ENCODE peak calls at places on chromosomes 13 and 19, in nine cellular contexts. I, V, E, N, F, J, T, L and X are unnamed samples.

GRCh38 chr19:24140099-24140498 is 53.1 kb downstream of the ZNF254 start:
- DNase-seq in I (no peak), V (no peak), E (no peak), N (no peak), F (no peak), J (no peak), T (no peak), L (no peak), X (no peak)

GRCh38 chr13:50611117-50611781 is 232.2 kb downstream of the DLEU7 start:
- DNase-seq in I (no peak), V (no peak), E (no peak), N (no peak), F (no peak), J (no peak), T (no peak), L (no peak), X (no peak)

GRCh38 chr19:31530781-31531180 is 181.5 kb upstream of the TSHZ3 start:
- DNase-seq in I (no peak), V (no peak), E (no peak), N (no peak), F (no peak), J (no peak), T (no peak), L (no peak), X (no peak)

GRCh38 chr13:61664821-61665705 is 249.4 kb upstream of the PCDH20 start:
- DNase-seq in I (no peak), V (no peak), E (peak; percentile 25), N (no peak), F (no peak), J (no peak), T (no peak), L (no peak), X (no peak)

GRCh38 chr13:79709526-79709925 is 228.6 kb downstream of the NDFIP2 start:
- DNase-seq in I (no peak), V (no peak), E (no peak), N (no peak), F (no peak), J (no peak), T (no peak), L (no peak), X (no peak)

GRCh38 chr19:4754248-4754647 is 30.6 kb upstream of the DPP9 start:
- DNase-seq in I (no peak), V (no peak), E (no peak), N (no peak), F (no peak), J (no peak), T (no peak), L (no peak), X (no peak)

GRCh38 chr13:80047406-80047805 is 293.5 kb downstream of the SPRY2 start:
- DNase-seq in I (no peak), V (no peak), E (no peak), N (no peak), F (no peak), J (no peak), T (no peak), L (no peak), X (no peak)

GRCh38 chr13:75236774-75237173 is 245.2 kb downstream of the TBC1D4 start:
- DNase-seq in I (no peak), V (no peak), E (no peak), N (no peak), F (no peak), J (no peak), T (no peak), L (no peak), X (no peak)

GRCh38 chr13:25874907-25875306 is 176.9 kb downstream of the SHISA2 start:
- DNase-seq in I (peak; percentile 66), V (peak; percentile 26), E (no peak), N (peak; percentile 26), F (peak; percentile 14), J (no peak), T (no peak), L (peak; percentile 66), X (no peak)

GRCh38 chr13:44396963-44397580 is 23.4 kb downstream of the SERP2 start:
- DNase-seq in I (no peak), V (no peak), E (no peak), N (no peak), F (no peak), J (no peak), T (no peak), L (no peak), X (no peak)

GRCh38 chr13:20058476-20058875 is 99.9 kb downstream of the ZMYM2 start:
- DNase-seq in I (no peak), V (no peak), E (no peak), N (no peak), F (no peak), J (no peak), T (no peak), L (no peak), X (no peak)

GRCh38 chr19:28009696-28010095 is 1203.3 kb downstream of the UQCRFS1 start:
- DNase-seq in I (no peak), V (no peak), E (no peak), N (no peak), F (no peak), J (no peak), T (no peak), L (no peak), X (no peak)

GRCh38 chr19:800360-801029 is 3.2 kb downstream of the PTBP1 start:
- DNase-seq in I (no peak), V (no peak), E (peak; percentile 82), N (peak; percentile 61), F (no peak), J (no peak), T (no peak), L (no peak), X (no peak)

GRCh38 chr13:22114630-22115311 is 443.9 kb downstream of the FGF9 start:
- DNase-seq in I (peak; percentile 30), V (no peak), E (no peak), N (no peak), F (no peak), J (no peak), T (peak; percentile 80), L (peak; percentile 8), X (no peak)

GRCh38 chr19:51034704-51035103 is at the start of gene KLK12:
- DNase-seq in I (no peak), V (no peak), E (no peak), N (no peak), F (no peak), J (no peak), T (no peak), L (no peak), X (no peak)

GRCh38 chr19:12995596-12996541 is 594 bp downstream of the NFIX start:
- DNase-seq in I (no peak), V (no peak), E (peak; percentile 83), N (no peak), F (no peak), J (no peak), T (peak; percentile 64), L (no peak), X (no peak)

GRCh38 chr19:33052352-33052972 is 12.2 kb downstream of the RHPN2 start:
- DNase-seq in I (no peak), V (no peak), E (no peak), N (peak; percentile 54), F (no peak), J (no peak), T (no peak), L (no peak), X (no peak)

GRCh38 chr13:42000836-42001235 is 39.9 kb upstream of the VWA8 start:
- DNase-seq in I (no peak), V (no peak), E (no peak), N (no peak), F (no peak), J (no peak), T (no peak), L (no peak), X (no peak)

GRCh38 chr19:11767633-11768133 is 883 bp downstream of the ZNF441 start:
- DNase-seq in I (peak; percentile 47), V (no peak), E (peak; percentile 88), N (peak; percentile 69), F (no peak), J (no peak), T (peak; percentile 62), L (no peak), X (peak; percentile 52)

GRCh38 chr13:97422118-97423054 is 11.6 kb upstream of the RAP2A start:
- DNase-seq in I (no peak), V (no peak), E (no peak), N (no peak), F (no peak), J (no peak), T (no peak), L (no peak), X (no peak)

GRCh38 chr19:16654151-16654550 is 5.8 kb downstream of the SMIM7 start:
- DNase-seq in I (no peak), V (no peak), E (no peak), N (no peak), F (no peak), J (no peak), T (no peak), L (no peak), X (no peak)

GRCh38 chr13:110874508-110874960 is 40.3 kb downstream of the ANKRD10 start:
- DNase-seq in I (peak; percentile 78), V (peak; percentile 9), E (peak; percentile 89), N (peak; percentile 86), F (peak; percentile 12), J (peak; percentile 76), T (peak; percentile 80), L (peak; percentile 23), X (peak; percentile 89)

GRCh38 chr13:37602743-37603381 is 4.3 kb upstream of the POSTN start:
- DNase-seq in I (no peak), V (no peak), E (no peak), N (no peak), F (no peak), J (no peak), T (no peak), L (no peak), X (no peak)

GRCh38 chr19:7748756-7749155 is 1.4 kb upstream of the CD209 start:
- DNase-seq in I (no peak), V (no peak), E (no peak), N (no peak), F (no peak), J (no peak), T (no peak), L (no peak), X (no peak)